ENCODE peak calls at places on chromosomes 3 and 15, in five cellular contexts. Q is mesenchymal stem cell, T is H1, S is IMR-90, V is neuronal stem cell. W is an unnamed sample.

GRCh38 chr3:55191911-55192787 is 264.3 kb upstream of the LRTM1 start:
- DNase-seq in T (no peak), Q (peak; percentile 97), S (peak; percentile 98), V (no peak), W (peak; percentile 88)

GRCh38 chr3:64109438-64109837 is 86.1 kb upstream of the PSMD6 start:
- DNase-seq in Q (no peak), S (no peak), T (no peak), V (no peak), W (no peak)

GRCh38 chr15:90594297-90594696 is 64.6 kb downstream of the CRTC3 start:
- DNase-seq in T (no peak), Q (no peak), V (no peak), S (no peak), W (no peak)

GRCh38 chr15:31345606-31346366 is 19.2 kb downstream of the KLF13 start:
- DNase-seq in Q (no peak), T (no peak), S (no peak), V (no peak), W (no peak)

GRCh38 chr15:89378699-89379422 is 44.2 kb upstream of the POLG start:
- DNase-seq in V (no peak), S (no peak), T (no peak), Q (no peak), W (no peak)

GRCh38 chr3:158532099-158532734 is 38.8 kb upstream of the MLF1 start:
- DNase-seq in T (no peak), V (peak; percentile 5), Q (peak; percentile 69), S (peak; percentile 70), W (peak; percentile 49)

GRCh38 chr15:92821491-92822116 is 78.5 kb upstream of the CHD2 start:
- DNase-seq in V (no peak), Q (no peak), S (peak; percentile 49), T (no peak), W (peak; percentile 50)

GRCh38 chr3:196782496-196782895 is 42.8 kb downstream of the PAK2 start:
- DNase-seq in Q (no peak), S (no peak), T (no peak), V (no peak), W (no peak)

GRCh38 chr15:29687939-29688884 is 134.1 kb downstream of the TJP1 start:
- DNase-seq in T (no peak), S (no peak), Q (no peak), V (no peak), W (no peak)

GRCh38 chr3:81483046-81483445 is 278.4 kb downstream of the GBE1 start:
- DNase-seq in Q (no peak), T (no peak), S (no peak), V (no peak), W (no peak)

GRCh38 chr3:71921036-71921435 is 136.1 kb upstream of the PROK2 start:
- DNase-seq in Q (no peak), T (no peak), S (no peak), V (no peak), W (no peak)

GRCh38 chr3:18047052-18047451 is 304.6 kb upstream of the TBC1D5 start:
- DNase-seq in S (no peak), T (no peak), Q (no peak), V (no peak), W (no peak)

GRCh38 chr15:77840962-77841361 is 208.2 kb upstream of the LINGO1 start:
- DNase-seq in Q (peak; percentile 33), T (no peak), V (no peak), S (peak; percentile 80), W (no peak)

GRCh38 chr15:66196565-66196964 is 57.0 kb downstream of the MEGF11 start:
- DNase-seq in Q (peak; percentile 23), V (no peak), S (peak; percentile 2), T (no peak), W (no peak)

GRCh38 chr3:63521657-63522056 is 130.8 kb upstream of the SNTN start:
- DNase-seq in V (no peak), Q (no peak), S (no peak), T (no peak), W (no peak)

GRCh38 chr3:185420762-185421161 is 57.8 kb downstream of the MAP3K13 start:
- DNase-seq in Q (no peak), V (no peak), S (no peak), T (no peak), W (no peak)

GRCh38 chr3:126358038-126358815 is 1.0 kb upstream of the KLF15 start:
- DNase-seq in T (no peak), V (peak; percentile 51), Q (peak; percentile 17), S (no peak), W (no peak)

GRCh38 chr3:172203522-172204258 is 164.3 kb downstream of the FNDC3B start:
- DNase-seq in V (no peak), Q (no peak), S (no peak), T (no peak), W (no peak)

GRCh38 chr15:35071071-35071470 is 14.0 kb downstream of the NANOGP8 start:
- DNase-seq in T (no peak), V (no peak), Q (no peak), S (no peak), W (no peak)

GRCh38 chr3:114496021-114496434 is 202.2 kb downstream of the TIGIT start:
- DNase-seq in Q (peak; percentile 76), S (peak; percentile 72), V (no peak), T (no peak), W (peak; percentile 79)

GRCh38 chr3:134677196-134677986 is 26.6 kb upstream of the KY start:
- DNase-seq in Q (no peak), T (peak; percentile 38), S (no peak), V (peak; percentile 8), W (peak; percentile 42)

GRCh38 chr3:14133188-14133800 is 8.4 kb downstream of the TMEM43 start:
- DNase-seq in S (no peak), T (no peak), V (no peak), Q (no peak), W (no peak)

GRCh38 chr3:185094691-185095090 is 58.2 kb downstream of the C3orf70 start:
- DNase-seq in Q (no peak), S (peak; percentile 23), T (no peak), V (no peak), W (no peak)

GRCh38 chr3:129824926-129825541 is 68.5 kb downstream of the TMCC1 start:
- DNase-seq in T (no peak), S (peak; percentile 58), V (peak; percentile 58), Q (peak; percentile 61), W (no peak)

GRCh38 chr15:65409284-65409631 is 13.5 kb downstream of the IGDCC4 start:
- DNase-seq in Q (peak; percentile 97), T (no peak), S (peak; percentile 99), V (no peak), W (no peak)

GRCh38 chr15:92882697-92883642 is 17.2 kb upstream of the CHD2 start:
- DNase-seq in V (no peak), Q (no peak), T (no peak), S (no peak), W (no peak)

GRCh38 chr15:44394062-44394461 is 33.4 kb upstream of the CTDSPL2 start:
- DNase-seq in Q (no peak), S (peak; percentile 42), T (no peak), V (no peak), W (peak; percentile 56)

GRCh38 chr15:98503970-98504369 is 144.4 kb upstream of the IGF1R start:
- DNase-seq in T (no peak), V (no peak), S (peak; percentile 50), Q (peak; percentile 73), W (no peak)

GRCh38 chr3:152556731-152557254 is 278.1 kb upstream of the P2RY1 start:
- DNase-seq in T (no peak), S (peak; percentile 36), Q (peak; percentile 63), V (no peak), W (no peak)

GRCh38 chr15:80568876-80569605 is 126.1 kb upstream of the ABHD17C start:
- DNase-seq in Q (no peak), S (peak; percentile 16), T (no peak), V (no peak), W (no peak)

GRCh38 chr3:130759692-130760338 is 13.2 kb upstream of the PIK3R4 start:
- DNase-seq in T (no peak), V (peak; percentile 32), Q (peak; percentile 60), S (peak; percentile 49), W (peak; percentile 44)

GRCh38 chr3:130773371-130773770 is 26.7 kb upstream of the PIK3R4 start:
- DNase-seq in T (no peak), S (no peak), V (no peak), Q (no peak), W (no peak)

GRCh38 chr3:141410408-141410807 is 42.1 kb downstream of the ZBTB38 start:
- DNase-seq in Q (peak; percentile 79), V (no peak), S (peak; percentile 83), T (no peak), W (no peak)

GRCh38 chr3:101994386-101994785 is 145.1 kb downstream of the NFKBIZ start:
- DNase-seq in Q (no peak), V (no peak), S (no peak), T (no peak), W (peak; percentile 74)

GRCh38 chr15:41022487-41023090 is 69.3 kb downstream of the CHAC1 start:
- DNase-seq in T (no peak), Q (peak; percentile 77), S (peak; percentile 75), V (peak; percentile 30), W (peak; percentile 56)
- H3K36me3 ChIP-seq in T (peaks cover 24% of the 10 kb centered on the region), Q (peaks cover 63% of the 10 kb centered on the region), S (peaks cover 5% of the 10 kb centered on the region), V (peaks cover 80% of the 10 kb centered on the region), W (peaks cover 7% of the 10 kb centered on the region)

GRCh38 chr3:100198579-100199269 is 62.1 kb upstream of the TBC1D23 start:
- DNase-seq in V (no peak), S (peak; percentile 24), Q (no peak), T (no peak), W (no peak)
- H3K14ac ChIP-seq in V (no peak overlapping the region), S (no peak overlapping the region), Q (no peak overlapping the region), T (no peak overlapping the region), W (no peak overlapping the region)

GRCh38 chr3:156140196-156140595 is 19.8 kb downstream of the KCNAB1 start:
- DNase-seq in T (no peak), Q (no peak), S (no peak), V (no peak), W (peak; percentile 88)
- H3K4me2 ChIP-seq in T (no peak overlapping the region), Q (no peak overlapping the region), S (no peak overlapping the region), V (no peak overlapping the region), W (no peak overlapping the region)

DNA sequence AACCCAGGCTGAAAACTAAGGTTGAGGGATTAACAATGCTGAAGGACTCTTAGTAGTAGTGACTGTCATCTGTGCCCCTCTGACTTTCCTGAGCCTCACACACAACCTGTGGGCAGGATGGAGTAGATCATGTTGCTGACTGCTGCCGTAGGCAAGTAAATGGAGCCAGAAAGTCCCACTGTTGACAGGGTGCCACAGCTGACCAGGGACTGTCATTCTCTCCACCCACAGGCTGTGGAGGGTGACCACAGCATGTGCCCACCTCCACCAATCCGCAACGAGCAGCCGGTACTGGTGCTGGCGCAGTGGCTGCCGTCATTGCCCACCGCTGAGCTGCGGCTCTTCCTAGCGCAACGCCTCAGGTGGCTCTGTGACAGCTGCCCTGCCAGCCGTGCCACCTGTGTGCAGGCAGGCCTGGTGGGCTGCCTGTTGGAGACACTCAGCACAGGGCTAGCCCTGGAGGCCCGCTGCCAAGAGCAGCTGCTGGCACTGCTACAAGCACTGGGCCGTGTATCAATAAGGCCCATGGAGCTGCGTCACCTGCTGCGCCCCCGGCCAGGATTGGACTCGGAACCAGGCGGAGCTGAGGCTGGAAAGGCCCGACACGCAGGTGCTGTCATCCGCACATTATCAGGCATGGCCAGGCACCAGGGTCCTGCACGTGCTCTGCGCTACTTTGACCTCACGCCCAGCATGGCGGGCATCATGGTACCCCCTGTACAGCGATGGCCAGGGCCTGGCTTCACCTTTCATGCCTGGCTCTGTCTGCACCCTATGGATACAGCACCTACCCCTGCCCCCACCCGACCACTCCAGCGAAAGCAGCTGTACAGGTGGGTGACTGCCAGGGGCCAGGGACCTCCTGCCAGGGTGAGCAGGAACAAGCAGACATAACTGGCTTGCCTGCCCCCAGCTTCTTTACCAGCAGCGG is 15.6 kb downstream of the NBEAL2 start:
- DNase-seq in V (no peak), T (no peak), Q (no peak), S (no peak), W (no peak)
- H3K36me3 ChIP-seq in V (no peaks in the 10 kb centered on the region), T (peaks cover 7% of the 10 kb centered on the region), Q (no peaks in the 10 kb centered on the region), S (no peaks in the 10 kb centered on the region), W (peaks cover 38% of the 10 kb centered on the region)

W was measured in trophoblast cell.